ENCODE peak calls at places on chromosomes 6 and 20, in seven cellular contexts. B is OCI-LY7, D is upper lobe of right lung, J is astrocyte, M is SK-N-SH, S is fibroblast of lung, U is left lung. Z is an unnamed sample.

GRCh38 chr6:155264704-155265320 is 999 bp downstream of the CLDN20 start:
- DNase-seq in B (no peak), D (no peak), J (no peak), M (peak; percentile 73), S (peak; percentile 16), U (no peak), Z (no peak)

GRCh38 chr6:30742316-30743098 is at the start of gene FLOT1:
- DNase-seq in B (peak; percentile 84), D (peak; percentile 99), J (peak; percentile 90), M (peak; percentile 97), S (peak; percentile 96), U (peak; percentile 99), Z (peak; percentile 96)

GRCh38 chr6:155519339-155519738 is 63.7 kb upstream of the NOX3 start:
- DNase-seq in B (no peak), D (no peak), J (no peak), M (no peak), S (no peak), U (no peak), Z (no peak)

GRCh38 chr20:36624068-36624813 is 18.7 kb downstream of the RAB5IF start:
- DNase-seq in B (no peak), D (no peak), J (no peak), M (no peak), S (no peak), U (no peak), Z (no peak)

GRCh38 chr6:136761227-136761922 is 30.9 kb downstream of the MAP3K5 start:
- DNase-seq in B (peak; percentile 67), D (no peak), J (peak; percentile 39), M (peak; percentile 39), S (peak; percentile 47), U (no peak), Z (no peak)

GRCh38 chr6:41707565-41708200 is 27.7 kb downstream of the TFEB start:
- DNase-seq in B (peak; percentile 71), D (no peak), J (no peak), M (no peak), S (no peak), U (peak; percentile 66), Z (no peak)

GRCh38 chr6:55395836-55396235 is 68.6 kb downstream of the GFRAL start:
- DNase-seq in B (no peak), D (no peak), J (no peak), M (peak; percentile 2), S (no peak), U (no peak), Z (no peak)

GRCh38 chr20:19817017-19817416 is 59.0 kb downstream of the RIN2 start:
- DNase-seq in B (no peak), D (no peak), J (peak; percentile 94), M (no peak), S (peak; percentile 95), U (no peak), Z (no peak)

GRCh38 chr6:121435444-121436069 is at the start of gene GJA1:
- DNase-seq in B (no peak), D (no peak), J (peak; percentile 81), M (peak; percentile 22), S (peak; percentile 86), U (peak; percentile 54), Z (peak; percentile 84)

GRCh38 chr6:136958168-136958567 is 36.1 kb downstream of the SLC35D3 start:
- DNase-seq in B (no peak), D (no peak), J (no peak), M (no peak), S (no peak), U (no peak), Z (no peak)

DNA sequence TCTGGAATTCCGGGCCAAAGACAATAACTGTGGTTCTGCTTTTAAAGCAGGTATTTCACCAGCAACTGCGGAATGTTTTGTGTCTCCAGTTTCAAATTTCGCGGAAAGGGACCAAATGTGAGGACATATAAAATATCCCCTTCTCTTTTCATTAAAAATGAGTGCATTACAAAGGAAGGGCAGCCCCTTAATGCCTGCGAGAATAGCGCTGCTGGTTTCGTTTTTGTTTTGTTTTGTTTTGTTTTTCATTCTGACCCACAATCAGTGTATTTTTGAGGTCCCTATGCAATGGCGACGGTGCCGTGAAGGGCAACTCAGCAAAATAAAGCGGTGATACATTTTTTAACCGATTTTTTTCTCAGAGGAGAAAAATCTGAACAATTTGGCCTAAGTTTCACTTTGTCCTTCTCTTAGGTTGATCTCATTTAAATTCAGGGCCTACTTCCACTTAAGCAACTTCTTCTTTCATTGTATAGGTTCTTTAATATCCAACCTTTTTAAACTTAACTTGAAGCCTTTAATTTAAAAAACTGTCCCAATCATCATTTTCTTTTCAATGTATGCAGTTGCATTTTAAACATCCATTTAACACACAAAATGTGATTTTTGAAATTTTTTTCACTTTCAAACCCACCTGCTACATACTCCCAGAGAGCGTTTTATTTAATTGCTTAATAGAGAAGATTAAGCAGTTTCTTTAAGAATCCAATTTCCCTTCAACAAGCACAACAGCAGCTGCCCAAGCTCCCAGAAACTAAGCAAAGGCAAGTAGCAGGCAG is 2.9 kb upstream of the HIVEP2 start:
- DNase-seq in B (peak; percentile 61), D (no peak), J (no peak), M (no peak), S (no peak), U (no peak), Z (no peak)
- H3K27ac ChIP-seq in B (peak overlapping the region; percentile 95), D (peak overlapping the region; percentile 97), J (peak overlapping the region; percentile 99), M (peak overlapping the region; percentile 96), S (peak overlapping the region; percentile 97), U (peak overlapping the region; percentile 96), Z (peak overlapping the region; percentile 99)

GRCh38 chr6:39791311-39791710 is 865 bp upstream of the DAAM2 start:
- DNase-seq in B (peak; percentile 29), D (no peak), J (peak; percentile 5), M (peak; percentile 37), S (no peak), U (no peak), Z (peak; percentile 28)
- TF ChIP-seq CTCF in B (peak; percentile 77), D (no peak), J (no peak), M (no peak), S (peak; percentile 32), U (peak; percentile 15), Z (peak; percentile 26)

DNA sequence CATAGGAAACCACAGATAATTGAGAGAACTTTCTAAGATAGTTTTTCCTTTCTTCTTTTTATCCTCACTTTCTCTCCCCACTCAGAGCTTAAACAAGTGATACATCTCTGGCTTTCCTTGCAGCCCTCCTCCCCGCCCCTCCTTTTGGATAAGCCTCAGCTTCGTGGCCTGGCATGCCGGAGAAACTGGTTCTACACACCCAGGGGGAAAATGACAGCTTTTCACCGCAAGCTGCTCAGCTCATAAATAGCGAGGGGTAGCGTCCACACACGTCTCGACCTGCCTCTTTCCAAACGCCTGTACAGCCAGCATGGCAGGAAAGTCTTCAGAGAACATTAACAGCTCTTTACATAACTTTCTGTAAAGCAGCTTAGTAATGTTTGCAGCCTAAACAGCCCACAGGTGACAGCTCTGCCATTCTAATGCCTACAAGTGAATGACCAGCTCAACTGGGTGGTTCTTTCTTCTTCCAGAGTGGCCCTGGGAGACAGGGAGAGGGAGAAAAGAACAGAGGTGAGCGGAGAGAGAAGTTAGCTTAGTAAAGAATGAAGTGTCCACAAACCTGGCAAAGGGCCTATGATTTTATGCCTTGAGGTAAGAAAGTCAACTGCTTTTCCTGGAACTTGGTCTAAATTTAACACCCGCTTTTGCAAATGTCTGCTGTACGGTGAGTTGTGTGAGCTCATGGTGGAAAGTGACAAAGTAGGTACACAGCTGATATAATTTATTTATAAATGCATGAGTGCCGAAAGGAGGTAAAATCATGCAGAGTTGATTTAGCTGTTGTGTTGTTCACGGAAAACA is 251.5 kb downstream of the TFAP2A start:
- DNase-seq in B (no peak), D (no peak), J (no peak), M (no peak), S (no peak), U (no peak), Z (no peak)
- H3K27ac ChIP-seq in B (no peak overlapping the region), D (no peak overlapping the region), J (no peak overlapping the region), M (no peak overlapping the region), S (no peak overlapping the region), U (no peak overlapping the region), Z (no peak overlapping the region)

GRCh38 chr6:162421004-162421403 is 306.6 kb downstream of the PRKN start:
- DNase-seq in B (no peak), D (no peak), J (no peak), M (peak; percentile 19), S (no peak), U (no peak), Z (no peak)

GRCh38 chr6:162416307-162416706 is 311.3 kb downstream of the PRKN start:
- DNase-seq in B (no peak), D (no peak), J (no peak), M (no peak), S (no peak), U (no peak), Z (no peak)

DNA sequence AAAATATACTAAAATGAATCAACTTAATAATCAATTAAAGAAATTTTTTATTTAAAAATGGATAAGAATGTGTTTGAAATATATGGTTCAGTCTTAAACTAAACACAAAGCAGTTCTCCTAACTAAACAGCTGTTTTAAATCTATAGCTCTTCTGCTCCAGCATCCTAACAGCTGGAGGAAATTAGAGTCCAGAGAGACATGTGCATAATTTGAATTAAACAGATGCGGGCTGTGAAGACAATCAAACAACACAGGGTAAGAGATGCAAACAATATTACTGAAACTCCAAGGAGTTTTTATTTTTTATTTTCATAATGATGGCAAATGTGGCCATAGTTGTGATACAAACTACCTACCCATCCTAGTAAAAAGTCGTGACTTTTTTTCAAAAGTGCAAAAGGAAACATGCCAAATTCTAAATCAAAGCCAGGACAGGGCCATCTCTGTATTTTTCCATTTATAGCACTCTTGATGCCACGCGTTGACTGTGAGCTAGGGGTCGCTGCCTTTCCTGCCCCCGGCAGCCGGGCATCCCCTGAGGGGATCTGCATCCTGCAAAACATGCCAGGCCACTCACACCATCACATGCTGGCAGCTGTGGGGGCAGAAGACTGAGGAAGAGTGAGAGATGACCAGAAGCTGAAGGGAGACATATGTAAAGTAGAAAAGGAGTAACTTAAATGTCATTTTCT is 310.6 kb downstream of the PRKN start:
- DNase-seq in B (no peak), D (no peak), J (no peak), M (peak; percentile 67), S (no peak), U (no peak), Z (no peak)
- TF ChIP-seq CTCF in B (no peak), D (no peak), J (no peak), M (no peak), S (no peak), U (no peak), Z (no peak)

GRCh38 chr20:8267009-8267408 is 134.9 kb downstream of the PLCB1 start:
- DNase-seq in B (no peak), D (no peak), J (no peak), M (no peak), S (no peak), U (no peak), Z (no peak)

GRCh38 chr20:8271727-8272126 is 139.7 kb downstream of the PLCB1 start:
- DNase-seq in B (no peak), D (no peak), J (peak; percentile 57), M (no peak), S (peak; percentile 64), U (no peak), Z (no peak)

GRCh38 chr20:8272758-8273157 is 140.7 kb downstream of the PLCB1 start:
- DNase-seq in B (no peak), D (no peak), J (no peak), M (no peak), S (no peak), U (no peak), Z (no peak)
- H3K27ac ChIP-seq in B (no peak overlapping the region), D (no peak overlapping the region), J (no peak overlapping the region), M (no peak overlapping the region), S (no peak overlapping the region), U (no peak overlapping the region), Z (no peak overlapping the region)

DNA sequence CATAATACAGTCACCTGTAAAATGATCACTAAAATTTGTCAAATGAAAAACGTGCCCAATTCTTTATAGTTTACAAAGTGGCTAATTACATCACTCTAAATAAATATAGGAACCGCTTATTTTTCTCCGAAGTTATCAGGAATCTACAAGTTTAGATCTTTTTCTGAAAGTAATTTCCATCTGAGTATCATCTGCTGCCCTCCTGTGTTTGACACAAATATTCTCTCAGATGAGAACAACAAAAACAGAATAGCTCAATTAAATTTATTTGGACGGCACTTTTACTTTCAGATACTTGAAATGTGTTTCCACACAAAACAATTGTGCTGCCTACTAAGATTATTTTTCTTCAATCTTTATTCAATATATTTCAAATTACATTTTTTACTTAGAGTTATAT is 5.0 kb downstream of the SF3B5 start:
- DNase-seq in B (no peak), D (no peak), J (no peak), M (no peak), S (no peak), U (no peak), Z (no peak)
- TF ChIP-seq CTCF in B (peak; percentile 40), D (no peak), J (no peak), M (no peak), S (no peak), U (no peak), Z (no peak)

Z was measured in heart right ventricle.